ENCODE peak calls at places on chromosomes 13 and 19, in seven cellular contexts. M, L, P, V, F, J and S are unnamed samples.

GRCh38 chr19:39341122-39341719 is 1.0 kb upstream of the SAMD4B start:
- DNase-seq in L (no peak), F (no peak), J (no peak), M (no peak), V (no peak), P (peak; percentile 58), S (no peak)

GRCh38 chr19:55014714-55015113 is 23.4 kb downstream of the GP6 start:
- DNase-seq in L (no peak), P (no peak), M (no peak), V (no peak), J (no peak), F (no peak), S (no peak)

GRCh38 chr19:24033962-24034342 is 53.0 kb upstream of the ZNF254 start:
- DNase-seq in M (peak; percentile 15), F (peak; percentile 76), V (no peak), L (peak; percentile 71), P (no peak), J (peak; percentile 83), S (peak; percentile 60)

GRCh38 chr13:39040206-39040605 is 1.9 kb downstream of the NHLRC3 start:
- DNase-seq in F (peak; percentile 22), L (no peak), M (no peak), V (no peak), J (peak; percentile 21), P (no peak), S (no peak)

GRCh38 chr13:26872444-26873173 is 112.0 kb upstream of the GPR12 start:
- DNase-seq in V (peak; percentile 43), F (peak; percentile 9), M (peak; percentile 59), L (peak; percentile 31), P (peak; percentile 81), J (peak; percentile 49), S (peak; percentile 70)

GRCh38 chr13:31987071-31987470 is 44.5 kb upstream of the FRY start:
- DNase-seq in J (no peak), F (no peak), L (no peak), P (no peak), M (no peak), V (no peak), S (no peak)

GRCh38 chr13:99215466-99215865 is 14.8 kb downstream of the UBAC2 start:
- DNase-seq in F (no peak), J (no peak), V (no peak), M (no peak), P (peak; percentile 43), L (no peak), S (no peak)

GRCh38 chr13:100363351-100363750 is 225.2 kb downstream of the GGACT start:
- DNase-seq in F (peak; percentile 26), L (peak; percentile 70), M (no peak), J (no peak), P (no peak), V (no peak), S (no peak)

GRCh38 chr13:80010286-80010831 is 330.6 kb downstream of the SPRY2 start:
- DNase-seq in F (no peak), J (no peak), P (no peak), V (no peak), M (no peak), L (no peak), S (no peak)

GRCh38 chr19:41249707-41250423 is 14.3 kb upstream of the HNRNPUL1 start:
- DNase-seq in F (no peak), L (no peak), V (no peak), M (no peak), J (peak; percentile 42), P (no peak), S (peak; percentile 55)

GRCh38 chr13:65057986-65058385 is 2172.2 kb downstream of the PCDH9 start:
- DNase-seq in F (no peak), V (no peak), P (no peak), L (no peak), J (no peak), M (no peak), S (no peak)

GRCh38 chr13:106114981-106115554 is 420.4 kb downstream of the EFNB2 start:
- DNase-seq in J (no peak), V (no peak), F (no peak), M (no peak), L (peak; percentile 78), P (no peak), S (no peak)

GRCh38 chr19:22532388-22533310 is 101.5 kb upstream of the ZNF492 start:
- DNase-seq in M (no peak), P (no peak), L (no peak), J (peak; percentile 49), F (no peak), V (no peak), S (no peak)

GRCh38 chr19:38412961-38413360 is 10.1 kb downstream of the FAM98C start:
- DNase-seq in V (no peak), J (no peak), M (no peak), F (no peak), L (no peak), P (no peak), S (no peak)

GRCh38 chr19:5130371-5131030 is 161.6 kb downstream of the KDM4B start:
- DNase-seq in V (no peak), L (no peak), J (no peak), F (no peak), M (no peak), P (no peak), S (no peak)

GRCh38 chr19:16428372-16429036 is 43.3 kb downstream of the EPS15L1 start:
- DNase-seq in M (no peak), L (no peak), F (no peak), J (no peak), P (no peak), V (no peak), S (no peak)

GRCh38 chr19:33391631-33392249 is 18.2 kb downstream of the CEBPG start:
- DNase-seq in V (no peak), L (no peak), P (no peak), F (no peak), M (no peak), J (no peak), S (no peak)

GRCh38 chr13:112184851-112185371 is 118.0 kb downstream of the SOX1 start:
- DNase-seq in J (no peak), P (no peak), F (no peak), V (no peak), M (no peak), L (no peak), S (no peak)
- H3K18ac ChIP-seq in J (no peak overlapping the region), P (no peak overlapping the region), F (no peak overlapping the region), V (no peak overlapping the region), M (peak overlapping the region; percentile 30), L (no peak overlapping the region), S (no peak overlapping the region)

GRCh38 chr19:46256855-46257254 is 27.3 kb downstream of the IGFL1 start:
- DNase-seq in F (peak; percentile 68), P (no peak), M (no peak), J (peak; percentile 67), L (peak; percentile 31), V (no peak), S (no peak)
- H3K18ac ChIP-seq in F (no peak overlapping the region), P (no peak overlapping the region), M (no peak overlapping the region), J (no peak overlapping the region), L (no peak overlapping the region), V (no peak overlapping the region), S (no peak overlapping the region)

DNA sequence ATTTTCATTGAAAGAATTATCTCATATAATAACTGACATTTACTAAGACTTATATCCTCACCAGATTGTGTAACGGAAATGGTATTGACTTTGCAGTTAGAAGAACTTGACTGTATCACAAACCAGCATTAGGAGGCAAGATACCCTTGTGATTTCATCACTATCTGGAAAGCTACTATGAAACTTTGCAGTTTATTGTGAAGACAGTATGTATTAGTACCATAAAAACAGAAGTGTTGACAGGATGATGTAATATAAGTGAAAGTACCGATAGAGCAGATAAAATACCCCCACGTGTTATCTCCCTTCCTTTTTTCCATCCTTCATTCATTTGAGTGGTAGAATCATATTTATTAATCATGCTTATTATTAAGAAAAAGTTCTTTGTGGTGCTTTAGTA is 365.7 kb upstream of the KLHL1 start:
- DNase-seq in V (no peak), P (no peak), L (no peak), J (no peak), M (no peak), F (no peak), S (no peak)
- H3K18ac ChIP-seq in V (no peak overlapping the region), P (no peak overlapping the region), L (no peak overlapping the region), J (no peak overlapping the region), M (no peak overlapping the region), F (no peak overlapping the region), S (no peak overlapping the region)

DNA sequence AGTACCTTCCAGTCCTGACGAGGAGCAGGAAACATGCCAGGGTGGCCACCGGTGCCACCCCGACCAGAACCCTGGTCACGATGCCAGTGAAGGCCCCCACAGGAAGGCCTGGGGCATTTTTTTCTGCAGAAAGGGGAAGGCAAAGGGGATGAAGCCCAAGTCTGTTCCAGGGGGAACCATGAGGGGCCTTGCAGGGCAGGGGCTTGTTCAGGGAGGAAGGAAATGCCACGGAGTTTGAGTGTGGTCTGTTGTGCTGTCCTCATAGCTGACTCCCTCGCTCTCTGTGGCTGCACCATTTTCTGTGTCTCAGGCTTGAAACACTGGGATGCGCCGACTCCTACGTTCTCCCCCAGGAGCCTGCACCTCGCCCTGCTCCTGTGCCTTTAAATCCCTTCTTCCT is 27.5 kb upstream of the CEACAM1 start:
- DNase-seq in F (no peak), L (no peak), J (no peak), V (no peak), P (peak; percentile 19), M (no peak), S (no peak)
- H3K18ac ChIP-seq in F (no peak overlapping the region), L (no peak overlapping the region), J (no peak overlapping the region), V (no peak overlapping the region), P (no peak overlapping the region), M (peak overlapping the region; percentile 6), S (no peak overlapping the region)